ENCODE peak calls at places on chromosomes 1 and 21, in four cellular contexts. A is K562, Y is HepG2, R is GM12878. N is an unnamed sample.

GRCh38 chr21:41217656-41218380 is 49.9 kb downstream of the BACE2 start:
- DNase-seq in R (no peak), A (peak; percentile 56), Y (no peak), N (no peak)

GRCh38 chr1:51314974-51315373 is 15.4 kb downstream of the TTC39A start:
- DNase-seq in A (no peak), R (no peak), Y (no peak), N (no peak)

GRCh38 chr21:35298757-35299156 is 249.7 kb upstream of the RUNX1 start:
- DNase-seq in R (no peak), A (no peak), Y (no peak), N (no peak)

GRCh38 chr1:76231320-76231719 is 156.8 kb downstream of the ST6GALNAC3 start:
- DNase-seq in R (no peak), Y (no peak), A (no peak), N (no peak)

GRCh38 chr1:246875041-246876026 is 56.4 kb downstream of the AHCTF1 start:
- DNase-seq in R (peak; percentile 23), Y (no peak), A (no peak), N (no peak)

GRCh38 chr1:162094271-162094670 is 24.8 kb downstream of the NOS1AP start:
- DNase-seq in Y (no peak), R (no peak), A (no peak), N (peak; percentile 54)

GRCh38 chr1:185734929-185735666 is 907 bp downstream of the HMCN1 start:
- DNase-seq in A (no peak), R (no peak), Y (no peak), N (no peak)

GRCh38 chr1:62070384-62071011 is 124.2 kb upstream of the L1TD1 start:
- DNase-seq in A (peak; percentile 21), Y (no peak), R (no peak), N (peak; percentile 29)

GRCh38 chr1:69824932-69825331 is 257.2 kb downstream of the LRRC7 start:
- DNase-seq in R (no peak), A (no peak), Y (no peak), N (no peak)

GRCh38 chr21:20459838-20460237 is 538.4 kb upstream of the NCAM2 start:
- DNase-seq in R (no peak), Y (no peak), A (no peak), N (no peak)

GRCh38 chr1:230103341-230104173 is 36.5 kb downstream of the GALNT2 start:
- DNase-seq in R (no peak), Y (no peak), A (no peak), N (no peak)

GRCh38 chr1:205920861-205921558 is 22.2 kb downstream of the SLC26A9 start:
- DNase-seq in Y (no peak), R (no peak), A (no peak), N (no peak)

GRCh38 chr1:1345384-1345783 is 3.8 kb downstream of the DVL1 start:
- DNase-seq in R (no peak), A (no peak), Y (no peak), N (no peak)

GRCh38 chr21:36159356-36159921 is 2.8 kb downstream of the DOP1B start:
- DNase-seq in A (no peak), R (no peak), Y (no peak), N (no peak)

DNA sequence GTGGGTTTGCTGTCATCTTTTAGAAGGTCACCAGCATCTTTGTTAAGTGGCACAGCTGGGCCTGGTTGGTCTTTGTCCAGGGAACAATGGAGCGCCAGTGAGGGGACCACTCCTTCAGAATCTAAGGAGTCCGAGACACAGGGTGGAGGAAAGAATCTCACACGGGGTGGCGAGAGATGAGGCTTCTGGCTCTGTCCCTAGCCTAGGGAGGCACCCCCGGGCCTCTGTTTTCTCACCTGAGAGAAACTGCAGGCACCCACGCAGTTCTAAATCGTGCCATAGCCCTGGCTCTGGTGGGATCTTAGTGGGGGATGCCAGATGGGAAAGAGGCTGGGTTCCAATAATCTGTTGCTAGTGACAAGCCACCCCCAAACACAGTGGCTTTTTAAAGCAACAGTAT is 10.9 kb upstream of the PLA2G2E start:
- DNase-seq in A (no peak), Y (no peak), R (no peak), N (no peak)
- TF ChIP-seq TARDBP in A (no peak), Y (no peak), R (no peak), N (no peak)

GRCh38 chr1:204104331-204105222 is 31.7 kb downstream of the SOX13 start:
- DNase-seq in R (no peak), Y (no peak), A (no peak), N (no peak)
- TF ChIP-seq TARDBP in R (no peak), Y (no peak), A (no peak), N (no peak)

GRCh38 chr1:203678943-203679661 is 52.5 kb downstream of the ATP2B4 start:
- DNase-seq in Y (no peak), R (no peak), A (no peak), N (no peak)

GRCh38 chr1:203676455-203676854 is 49.8 kb downstream of the ATP2B4 start:
- DNase-seq in Y (no peak), A (no peak), R (no peak), N (no peak)

GRCh38 chr1:203673550-203674411 is 47.1 kb downstream of the ATP2B4 start:
- DNase-seq in Y (peak; percentile 30), A (peak; percentile 81), R (no peak), N (no peak)

GRCh38 chr1:203677771-203678170 is 51.1 kb downstream of the ATP2B4 start:
- DNase-seq in R (no peak), Y (no peak), A (no peak), N (no peak)

GRCh38 chr1:203675596-203676347 is 49.1 kb downstream of the ATP2B4 start:
- DNase-seq in Y (no peak), R (no peak), A (no peak), N (no peak)
- TF ChIP-seq TARDBP in Y (no peak), R (no peak), A (no peak), N (no peak)

GRCh38 chr1:33898933-33899332 is 35.1 kb downstream of the HMGB4 start:
- DNase-seq in Y (no peak), R (no peak), A (no peak), N (no peak)

GRCh38 chr1:33905241-33905640 is 41.4 kb downstream of the HMGB4 start:
- DNase-seq in R (no peak), A (no peak), Y (no peak), N (no peak)

GRCh38 chr1:33902486-33903209 is 38.8 kb downstream of the HMGB4 start:
- DNase-seq in Y (no peak), R (peak; percentile 63), A (no peak), N (no peak)

GRCh38 chr1:33899746-33900145 is 35.9 kb downstream of the HMGB4 start:
- DNase-seq in Y (no peak), A (no peak), R (no peak), N (no peak)

GRCh38 chr1:33903210-33903589 is 39.3 kb downstream of the HMGB4 start:
- DNase-seq in R (peak; percentile 33), A (no peak), Y (no peak), N (no peak)
- TF ChIP-seq TARDBP in R (no peak), A (no peak), Y (no peak), N (no peak)

DNA sequence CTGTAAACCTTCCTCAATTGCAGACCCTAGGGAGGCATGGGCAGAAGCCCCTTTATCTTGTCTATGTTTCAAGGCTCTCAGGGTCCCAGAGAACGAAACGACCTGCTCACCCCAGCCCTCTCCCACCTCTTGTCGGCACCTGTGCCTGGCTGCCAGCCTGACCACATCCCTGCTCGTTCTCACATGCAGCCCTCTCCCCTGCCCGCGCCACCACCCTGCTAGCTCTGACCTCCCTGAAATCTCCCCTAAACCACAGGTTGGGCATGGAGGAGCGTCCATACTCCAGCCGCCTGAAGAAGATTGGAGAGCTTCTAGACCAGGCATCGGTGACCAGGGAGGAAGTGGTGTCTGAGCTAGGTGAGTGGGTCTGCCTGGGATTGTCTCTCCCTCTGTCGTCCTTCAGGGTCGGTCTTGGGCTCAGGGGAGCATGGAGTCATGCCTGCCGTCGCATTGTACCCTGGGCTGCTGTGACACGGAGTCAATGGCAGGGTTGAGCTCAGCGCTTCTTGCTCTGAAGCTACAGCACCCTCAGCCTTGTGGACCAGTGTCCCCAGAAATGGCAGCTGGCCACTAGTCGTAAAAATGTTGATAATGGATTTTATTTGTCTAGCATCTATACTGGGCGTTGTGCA is 3.6 kb downstream of the ADPRS start:
- DNase-seq in Y (no peak), R (no peak), A (no peak), N (no peak)
- TF ChIP-seq TARDBP in Y (no peak), R (no peak), A (no peak), N (no peak)

GRCh38 chr1:30416221-30416820 is 307.1 kb downstream of the MATN1 start:
- DNase-seq in R (no peak), Y (no peak), A (no peak), N (peak; percentile 4)
- TF ChIP-seq TARDBP in R (no peak), Y (no peak), A (no peak), N (no peak)

GRCh38 chr1:224333939-224334701 is 4.1 kb upstream of the NVL start:
- DNase-seq in Y (no peak), A (no peak), R (peak; percentile 33), N (no peak)
- TF ChIP-seq TARDBP in Y (no peak), A (no peak), R (no peak), N (no peak)

GRCh38 chr1:214864896-214865688 is 217.4 kb upstream of the KCNK2 start:
- DNase-seq in Y (no peak), R (no peak), A (no peak), N (no peak)
- TF ChIP-seq TARDBP in Y (no peak), R (no peak), A (no peak), N (no peak)

GRCh38 chr1:227994632-227995300 is 12.0 kb upstream of the WNT3A start:
- DNase-seq in R (no peak), A (no peak), Y (no peak), N (no peak)
- TF ChIP-seq TARDBP in R (no peak), A (no peak), Y (no peak), N (no peak)

GRCh38 chr1:183138301-183138700 is 47.8 kb upstream of the LAMC2 start:
- DNase-seq in A (no peak), R (no peak), Y (no peak), N (no peak)

GRCh38 chr1:183135336-183135735 is 50.7 kb upstream of the LAMC2 start:
- DNase-seq in A (no peak), R (no peak), Y (no peak), N (no peak)

GRCh38 chr1:183143576-183144315 is 42.3 kb upstream of the LAMC2 start:
- DNase-seq in R (no peak), Y (no peak), A (no peak), N (no peak)

GRCh38 chr1:183137782-183138181 is 48.3 kb upstream of the LAMC2 start:
- DNase-seq in A (no peak), Y (no peak), R (no peak), N (no peak)

DNA sequence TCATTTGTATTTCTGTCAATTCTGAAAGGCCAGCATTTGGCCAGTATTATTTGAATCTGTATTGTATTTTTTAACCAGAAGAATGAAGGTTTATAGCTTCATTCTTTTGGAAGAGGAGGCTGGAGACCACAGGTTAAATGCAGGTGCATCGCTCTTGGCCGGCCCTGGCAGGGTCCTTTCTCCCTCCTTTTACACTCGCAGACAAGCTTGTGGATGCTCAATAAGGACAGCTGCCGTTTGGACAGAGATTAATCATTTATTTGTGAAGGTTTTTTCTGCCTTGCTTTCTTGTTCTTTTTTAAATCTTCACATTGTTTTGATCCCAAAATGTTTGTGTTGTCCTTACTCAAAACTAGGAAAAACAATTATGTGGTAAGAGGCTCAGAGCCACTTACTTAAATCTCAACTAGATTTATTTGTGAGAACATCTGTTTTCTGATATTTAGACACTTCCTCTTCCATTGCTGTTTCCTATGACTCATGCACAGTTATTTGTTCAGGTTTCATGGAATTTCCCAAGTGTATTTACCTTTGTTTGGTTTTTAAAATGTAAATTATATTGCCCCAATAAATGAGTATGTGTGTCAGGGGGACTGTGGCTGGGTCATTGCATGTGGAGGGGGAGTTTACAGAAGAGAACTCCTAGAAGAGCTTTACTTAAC is 46.7 kb upstream of the LAMC2 start:
- DNase-seq in Y (peak; percentile 74), R (no peak), A (no peak), N (no peak)
- TF ChIP-seq TARDBP in Y (no peak), R (no peak), A (no peak), N (no peak)

N was measured in HEK293T.